ENCODE peak calls at places on chromosome 5, in nine cellular contexts. One of them, this sample, is unnamed. For H3K36me3, the result is how much of the 10 kb centered on the place peaks cover.

GRCh38 chr5:10701567-10702039 is 59.4 kb downstream of the DAP start:
- DNase-seq in sigmoid colon: no peak
- DNase-seq in upper lobe of right lung: no peak
- DNase-seq in pancreas: peak
- DNase-seq in ovary: peak
- DNase-seq in endodermal cell: peak
- DNase-seq in astrocyte: peak
- DNase-seq in OCI-LY7: peak
- DNase-seq in fibroblast of lung: peak
- DNase-seq in this sample: no peak

GRCh38 chr5:77847129-77847460 is 71.0 kb upstream of the TBCA start:
- DNase-seq in sigmoid colon: no peak
- DNase-seq in upper lobe of right lung: no peak
- DNase-seq in pancreas: no peak
- DNase-seq in ovary: no peak
- DNase-seq in endodermal cell: peak
- DNase-seq in astrocyte: no peak
- DNase-seq in OCI-LY7: no peak
- DNase-seq in fibroblast of lung: no peak
- DNase-seq in this sample: no peak

GRCh38 chr5:133249593-133249992 is 197.8 kb downstream of the HSPA4 start:
- DNase-seq in sigmoid colon: no peak
- DNase-seq in upper lobe of right lung: no peak
- DNase-seq in pancreas: no peak
- DNase-seq in ovary: no peak
- DNase-seq in endodermal cell: no peak
- DNase-seq in astrocyte: no peak
- DNase-seq in OCI-LY7: no peak
- DNase-seq in fibroblast of lung: no peak
- DNase-seq in this sample: no peak

GRCh38 chr5:137604348-137605095 is 105.4 kb upstream of the SPOCK1 start:
- DNase-seq in sigmoid colon: no peak
- DNase-seq in upper lobe of right lung: no peak
- DNase-seq in pancreas: no peak
- DNase-seq in ovary: no peak
- DNase-seq in endodermal cell: peak
- DNase-seq in astrocyte: no peak
- DNase-seq in OCI-LY7: no peak
- DNase-seq in fibroblast of lung: no peak
- DNase-seq in this sample: peak

GRCh38 chr5:81896764-81897163 is 75.1 kb upstream of the ATG10 start:
- DNase-seq in sigmoid colon: no peak
- DNase-seq in upper lobe of right lung: no peak
- DNase-seq in pancreas: no peak
- DNase-seq in ovary: no peak
- DNase-seq in endodermal cell: no peak
- DNase-seq in astrocyte: no peak
- DNase-seq in OCI-LY7: no peak
- DNase-seq in fibroblast of lung: no peak
- DNase-seq in this sample: no peak

GRCh38 chr5:76175821-76176403 is 92.7 kb downstream of the SV2C start:
- DNase-seq in sigmoid colon: no peak
- DNase-seq in upper lobe of right lung: no peak
- DNase-seq in pancreas: no peak
- DNase-seq in ovary: no peak
- DNase-seq in endodermal cell: no peak
- DNase-seq in astrocyte: no peak
- DNase-seq in OCI-LY7: peak
- DNase-seq in fibroblast of lung: no peak
- DNase-seq in this sample: no peak

GRCh38 chr5:177086918-177087706 is 397 bp downstream of the FGFR4 start:
- DNase-seq in sigmoid colon: no peak
- DNase-seq in upper lobe of right lung: peak
- DNase-seq in pancreas: peak
- DNase-seq in ovary: peak
- DNase-seq in endodermal cell: peak
- DNase-seq in astrocyte: no peak
- DNase-seq in OCI-LY7: peak
- DNase-seq in fibroblast of lung: peak
- DNase-seq in this sample: peak

GRCh38 chr5:150412319-150413175 is at the start of gene CD74:
- DNase-seq in sigmoid colon: peak
- DNase-seq in upper lobe of right lung: peak
- DNase-seq in pancreas: peak
- DNase-seq in ovary: peak
- DNase-seq in endodermal cell: peak
- DNase-seq in astrocyte: no peak
- DNase-seq in OCI-LY7: peak
- DNase-seq in fibroblast of lung: peak
- DNase-seq in this sample: peak

GRCh38 chr5:176750144-176750543 is 60.2 kb upstream of the UNC5A start:
- DNase-seq in sigmoid colon: no peak
- DNase-seq in upper lobe of right lung: peak
- DNase-seq in pancreas: no peak
- DNase-seq in ovary: no peak
- DNase-seq in endodermal cell: peak
- DNase-seq in astrocyte: no peak
- DNase-seq in OCI-LY7: no peak
- DNase-seq in fibroblast of lung: no peak
- DNase-seq in this sample: no peak

GRCh38 chr5:150801117-150801927 is 22.8 kb downstream of the SMIM3 start:
- DNase-seq in sigmoid colon: no peak
- DNase-seq in upper lobe of right lung: no peak
- DNase-seq in pancreas: peak
- DNase-seq in ovary: peak
- DNase-seq in endodermal cell: peak
- DNase-seq in astrocyte: peak
- DNase-seq in OCI-LY7: peak
- DNase-seq in fibroblast of lung: peak
- DNase-seq in this sample: no peak

GRCh38 chr5:75202935-75203334 is 33.7 kb downstream of the ANKRD31 start:
- DNase-seq in sigmoid colon: no peak
- DNase-seq in upper lobe of right lung: no peak
- DNase-seq in pancreas: no peak
- DNase-seq in ovary: no peak
- DNase-seq in endodermal cell: no peak
- DNase-seq in astrocyte: no peak
- DNase-seq in OCI-LY7: no peak
- DNase-seq in fibroblast of lung: no peak
- DNase-seq in this sample: no peak

GRCh38 chr5:112995764-112996618 is 19.4 kb downstream of the DCP2 start:
- DNase-seq in sigmoid colon: peak
- DNase-seq in upper lobe of right lung: no peak
- DNase-seq in pancreas: peak
- DNase-seq in ovary: peak
- DNase-seq in endodermal cell: peak
- DNase-seq in astrocyte: no peak
- DNase-seq in OCI-LY7: peak
- DNase-seq in fibroblast of lung: peak
- DNase-seq in this sample: no peak

GRCh38 chr5:107916731-107917725 is 246.3 kb upstream of the EFNA5 start:
- DNase-seq in sigmoid colon: no peak
- DNase-seq in upper lobe of right lung: no peak
- DNase-seq in pancreas: no peak
- DNase-seq in ovary: no peak
- DNase-seq in endodermal cell: no peak
- DNase-seq in astrocyte: no peak
- DNase-seq in OCI-LY7: no peak
- DNase-seq in fibroblast of lung: no peak
- DNase-seq in this sample: no peak

GRCh38 chr5:146213210-146213838 is 9.9 kb downstream of the RBM27 start:
- DNase-seq in sigmoid colon: no peak
- DNase-seq in upper lobe of right lung: no peak
- DNase-seq in pancreas: no peak
- DNase-seq in ovary: no peak
- DNase-seq in endodermal cell: no peak
- DNase-seq in astrocyte: peak
- DNase-seq in OCI-LY7: peak
- DNase-seq in fibroblast of lung: peak
- DNase-seq in this sample: no peak

GRCh38 chr5:137453476-137454080 is 45.5 kb downstream of the SPOCK1 start:
- DNase-seq in sigmoid colon: no peak
- DNase-seq in upper lobe of right lung: no peak
- DNase-seq in pancreas: no peak
- DNase-seq in ovary: no peak
- DNase-seq in endodermal cell: peak
- DNase-seq in astrocyte: peak
- DNase-seq in OCI-LY7: peak
- DNase-seq in fibroblast of lung: peak
- DNase-seq in this sample: peak

GRCh38 chr5:40675396-40676133 is 4.2 kb upstream of the PTGER4 start:
- DNase-seq in sigmoid colon: no peak
- DNase-seq in upper lobe of right lung: no peak
- DNase-seq in pancreas: no peak
- DNase-seq in ovary: no peak
- DNase-seq in endodermal cell: no peak
- DNase-seq in astrocyte: no peak
- DNase-seq in OCI-LY7: no peak
- DNase-seq in fibroblast of lung: no peak
- DNase-seq in this sample: no peak

GRCh38 chr5:80483636-80484232 is 4.2 kb upstream of the FAM151B start:
- DNase-seq in sigmoid colon: no peak
- DNase-seq in upper lobe of right lung: no peak
- DNase-seq in pancreas: no peak
- DNase-seq in ovary: no peak
- DNase-seq in endodermal cell: no peak
- DNase-seq in astrocyte: no peak
- DNase-seq in OCI-LY7: no peak
- DNase-seq in fibroblast of lung: no peak
- DNase-seq in this sample: no peak

GRCh38 chr5:159605585-159605984 is 275.3 kb upstream of the IL12B start:
- DNase-seq in sigmoid colon: no peak
- DNase-seq in upper lobe of right lung: no peak
- DNase-seq in pancreas: peak
- DNase-seq in ovary: peak
- DNase-seq in endodermal cell: no peak
- DNase-seq in astrocyte: peak
- DNase-seq in OCI-LY7: no peak
- DNase-seq in fibroblast of lung: peak
- DNase-seq in this sample: no peak

GRCh38 chr5:8585230-8586018 is 716.5 kb downstream of the MTRR start:
- DNase-seq in sigmoid colon: no peak
- DNase-seq in upper lobe of right lung: no peak
- DNase-seq in pancreas: no peak
- DNase-seq in ovary: no peak
- DNase-seq in endodermal cell: peak
- DNase-seq in astrocyte: no peak
- DNase-seq in OCI-LY7: no peak
- DNase-seq in fibroblast of lung: no peak
- DNase-seq in this sample: no peak

GRCh38 chr5:79448336-79448735 is 65.6 kb downstream of the HOMER1 start:
- DNase-seq in sigmoid colon: no peak
- DNase-seq in upper lobe of right lung: no peak
- DNase-seq in pancreas: no peak
- DNase-seq in ovary: no peak
- DNase-seq in endodermal cell: no peak
- DNase-seq in astrocyte: peak
- DNase-seq in OCI-LY7: no peak
- DNase-seq in fibroblast of lung: peak
- DNase-seq in this sample: peak

GRCh38 chr5:62152394-62153123 is 153.4 kb upstream of the KIF2A start:
- DNase-seq in sigmoid colon: no peak
- DNase-seq in upper lobe of right lung: no peak
- DNase-seq in pancreas: no peak
- DNase-seq in ovary: no peak
- DNase-seq in endodermal cell: no peak
- DNase-seq in astrocyte: no peak
- DNase-seq in OCI-LY7: no peak
- DNase-seq in fibroblast of lung: no peak
- DNase-seq in this sample: no peak

GRCh38 chr5:137699291-137700281 is 36.3 kb downstream of the KLHL3 start:
- DNase-seq in sigmoid colon: no peak
- DNase-seq in upper lobe of right lung: no peak
- DNase-seq in pancreas: no peak
- DNase-seq in ovary: no peak
- DNase-seq in endodermal cell: peak
- DNase-seq in astrocyte: peak
- DNase-seq in OCI-LY7: no peak
- DNase-seq in fibroblast of lung: peak
- DNase-seq in this sample: no peak

DNA sequence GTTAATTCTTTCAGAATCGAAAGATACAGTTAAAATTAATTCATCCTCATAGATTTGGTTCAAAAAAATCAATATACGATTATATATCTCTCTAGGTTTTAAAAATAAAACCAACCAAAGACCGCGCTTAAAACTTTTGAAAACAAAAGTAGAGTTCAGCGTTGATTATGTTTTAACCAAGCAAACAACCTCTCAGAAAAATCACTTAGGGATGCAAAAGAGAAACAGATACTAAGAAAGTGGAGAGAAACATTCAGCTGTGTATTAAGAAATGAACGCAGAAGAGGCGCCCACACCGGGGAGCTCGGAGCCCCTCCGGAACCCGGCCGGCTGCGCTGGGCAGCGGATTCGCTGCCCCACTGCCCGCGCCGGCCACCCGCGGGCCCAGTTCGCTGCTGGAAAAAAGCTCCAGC is 1.4 kb downstream of the PITX1 start:
- DNase-seq in sigmoid colon: no peak
- DNase-seq in upper lobe of right lung: no peak
- DNase-seq in pancreas: no peak
- DNase-seq in ovary: no peak
- DNase-seq in endodermal cell: no peak
- DNase-seq in astrocyte: no peak
- DNase-seq in OCI-LY7: no peak
- DNase-seq in fibroblast of lung: no peak
- DNase-seq in this sample: no peak
- H3K4me3 ChIP-seq in sigmoid colon: peak
- H3K4me3 ChIP-seq in upper lobe of right lung: peak
- H3K4me3 ChIP-seq in pancreas: no peak
- H3K4me3 ChIP-seq in ovary: peak
- H3K4me3 ChIP-seq in endodermal cell: peak
- H3K4me3 ChIP-seq in astrocyte: no peak
- H3K4me3 ChIP-seq in OCI-LY7: peak
- H3K4me3 ChIP-seq in fibroblast of lung: peak
- H3K4me3 ChIP-seq in this sample: no peak

GRCh38 chr5:6603643-6604042 is 29.2 kb downstream of the NSUN2 start:
- DNase-seq in sigmoid colon: no peak
- DNase-seq in upper lobe of right lung: peak
- DNase-seq in pancreas: no peak
- DNase-seq in ovary: no peak
- DNase-seq in endodermal cell: peak
- DNase-seq in astrocyte: no peak
- DNase-seq in OCI-LY7: no peak
- DNase-seq in fibroblast of lung: no peak
- DNase-seq in this sample: no peak
- H3K36me3 ChIP-seq in sigmoid colon: under half
- H3K36me3 ChIP-seq in upper lobe of right lung: half or more
- H3K36me3 ChIP-seq in pancreas: half or more
- H3K36me3 ChIP-seq in ovary: under half
- H3K36me3 ChIP-seq in endodermal cell: half or more
- H3K36me3 ChIP-seq in astrocyte: half or more
- H3K36me3 ChIP-seq in OCI-LY7: half or more
- H3K36me3 ChIP-seq in fibroblast of lung: under half
- H3K36me3 ChIP-seq in this sample: under half

GRCh38 chr5:83721878-83722779 is 1.5 kb upstream of the HAPLN1 start:
- DNase-seq in sigmoid colon: peak
- DNase-seq in upper lobe of right lung: peak
- DNase-seq in pancreas: peak
- DNase-seq in ovary: peak
- DNase-seq in endodermal cell: peak
- DNase-seq in astrocyte: peak
- DNase-seq in OCI-LY7: no peak
- DNase-seq in fibroblast of lung: peak
- DNase-seq in this sample: no peak
- TF ChIP-seq CTCF in sigmoid colon: no peak
- TF ChIP-seq CTCF in upper lobe of right lung: peak
- TF ChIP-seq CTCF in pancreas: no peak
- TF ChIP-seq CTCF in ovary: no peak
- TF ChIP-seq CTCF in endodermal cell: peak
- TF ChIP-seq CTCF in astrocyte: peak
- TF ChIP-seq CTCF in OCI-LY7: no peak
- TF ChIP-seq CTCF in fibroblast of lung: peak
- TF ChIP-seq CTCF in this sample: peak

GRCh38 chr5:88689662-88690351 is 193.2 kb downstream of the MEF2C start:
- DNase-seq in sigmoid colon: no peak
- DNase-seq in upper lobe of right lung: no peak
- DNase-seq in pancreas: no peak
- DNase-seq in ovary: no peak
- DNase-seq in endodermal cell: peak
- DNase-seq in astrocyte: peak
- DNase-seq in OCI-LY7: no peak
- DNase-seq in fibroblast of lung: peak
- DNase-seq in this sample: no peak
- H3K4me3 ChIP-seq in sigmoid colon: no peak
- H3K4me3 ChIP-seq in upper lobe of right lung: no peak
- H3K4me3 ChIP-seq in pancreas: no peak
- H3K4me3 ChIP-seq in ovary: no peak
- H3K4me3 ChIP-seq in endodermal cell: no peak
- H3K4me3 ChIP-seq in astrocyte: peak
- H3K4me3 ChIP-seq in OCI-LY7: no peak
- H3K4me3 ChIP-seq in fibroblast of lung: no peak
- H3K4me3 ChIP-seq in this sample: no peak

This sample was measured in kidney epithelial cell.